ENCODE peak calls at places on chromosomes 3 and 15, in eight cellular contexts. One of them, this sample, is unnamed.

GRCh38 chr3:55746808-55747413 is 259.8 kb upstream of the WNT5A start:
- DNase-seq in pancreas: no peak
- DNase-seq in GM12865: peak
- DNase-seq in cardiac fibroblast: peak
- DNase-seq in mammary epithelial cell: no peak
- DNase-seq in testis: no peak
- DNase-seq in mucosa of descending colon: no peak
- DNase-seq in colonic mucosa: no peak
- DNase-seq in this sample: peak

GRCh38 chr3:62496509-62496908 is 123.2 kb upstream of the FEZF2 start:
- DNase-seq in pancreas: no peak
- DNase-seq in mucosa of descending colon: no peak
- DNase-seq in GM12865: no peak
- DNase-seq in cardiac fibroblast: no peak
- DNase-seq in mammary epithelial cell: no peak
- DNase-seq in colonic mucosa: no peak
- DNase-seq in testis: no peak
- DNase-seq in this sample: no peak

GRCh38 chr15:58077427-58077826 is 11.9 kb upstream of the ALDH1A2 start:
- DNase-seq in GM12865: peak
- DNase-seq in pancreas: no peak
- DNase-seq in cardiac fibroblast: peak
- DNase-seq in testis: no peak
- DNase-seq in colonic mucosa: no peak
- DNase-seq in mammary epithelial cell: peak
- DNase-seq in mucosa of descending colon: peak
- DNase-seq in this sample: peak

GRCh38 chr3:21621396-21621695 is 129.7 kb downstream of the ZNF385D start:
- DNase-seq in cardiac fibroblast: peak
- DNase-seq in GM12865: no peak
- DNase-seq in mucosa of descending colon: no peak
- DNase-seq in mammary epithelial cell: peak
- DNase-seq in pancreas: no peak
- DNase-seq in colonic mucosa: no peak
- DNase-seq in testis: no peak
- DNase-seq in this sample: peak

GRCh38 chr15:73658645-73659044 is 25.5 kb upstream of the NPTN start:
- DNase-seq in mammary epithelial cell: no peak
- DNase-seq in colonic mucosa: no peak
- DNase-seq in testis: no peak
- DNase-seq in mucosa of descending colon: no peak
- DNase-seq in GM12865: no peak
- DNase-seq in pancreas: no peak
- DNase-seq in cardiac fibroblast: no peak
- DNase-seq in this sample: no peak

GRCh38 chr15:96334017-96334704 is 3.7 kb downstream of the NR2F2 start:
- DNase-seq in mammary epithelial cell: no peak
- DNase-seq in testis: no peak
- DNase-seq in mucosa of descending colon: no peak
- DNase-seq in GM12865: no peak
- DNase-seq in colonic mucosa: peak
- DNase-seq in pancreas: peak
- DNase-seq in cardiac fibroblast: peak
- DNase-seq in this sample: peak

GRCh38 chr3:32686713-32687112 is 1.7 kb downstream of the CNOT10 start:
- DNase-seq in colonic mucosa: no peak
- DNase-seq in mammary epithelial cell: peak
- DNase-seq in testis: no peak
- DNase-seq in pancreas: no peak
- DNase-seq in GM12865: no peak
- DNase-seq in cardiac fibroblast: no peak
- DNase-seq in mucosa of descending colon: no peak
- DNase-seq in this sample: no peak

GRCh38 chr3:66372681-66373350 is 128.0 kb downstream of the LRIG1 start:
- DNase-seq in cardiac fibroblast: peak
- DNase-seq in mucosa of descending colon: peak
- DNase-seq in pancreas: peak
- DNase-seq in colonic mucosa: peak
- DNase-seq in testis: no peak
- DNase-seq in mammary epithelial cell: no peak
- DNase-seq in GM12865: no peak
- DNase-seq in this sample: peak

GRCh38 chr3:129796146-129796545 is 97.4 kb downstream of the TMCC1 start:
- DNase-seq in pancreas: no peak
- DNase-seq in testis: no peak
- DNase-seq in cardiac fibroblast: no peak
- DNase-seq in GM12865: no peak
- DNase-seq in colonic mucosa: no peak
- DNase-seq in mammary epithelial cell: no peak
- DNase-seq in mucosa of descending colon: no peak
- DNase-seq in this sample: no peak

GRCh38 chr3:194971965-194972364 is 286.3 kb downstream of the FAM43A start:
- DNase-seq in cardiac fibroblast: no peak
- DNase-seq in mucosa of descending colon: no peak
- DNase-seq in mammary epithelial cell: no peak
- DNase-seq in colonic mucosa: no peak
- DNase-seq in GM12865: no peak
- DNase-seq in pancreas: no peak
- DNase-seq in testis: no peak
- DNase-seq in this sample: no peak

GRCh38 chr3:139427283-139428060 is 38.0 kb upstream of the COPB2 start:
- DNase-seq in mammary epithelial cell: peak
- DNase-seq in pancreas: no peak
- DNase-seq in testis: no peak
- DNase-seq in GM12865: peak
- DNase-seq in mucosa of descending colon: peak
- DNase-seq in cardiac fibroblast: peak
- DNase-seq in colonic mucosa: no peak
- DNase-seq in this sample: peak

GRCh38 chr15:95520922-95521321 is 809.6 kb upstream of the NR2F2 start:
- DNase-seq in pancreas: no peak
- DNase-seq in testis: no peak
- DNase-seq in mucosa of descending colon: no peak
- DNase-seq in cardiac fibroblast: no peak
- DNase-seq in colonic mucosa: no peak
- DNase-seq in GM12865: no peak
- DNase-seq in mammary epithelial cell: no peak
- DNase-seq in this sample: no peak

GRCh38 chr15:49843725-49844124 is 222.9 kb downstream of the DTWD1 start:
- DNase-seq in pancreas: no peak
- DNase-seq in mucosa of descending colon: no peak
- DNase-seq in cardiac fibroblast: peak
- DNase-seq in colonic mucosa: peak
- DNase-seq in GM12865: no peak
- DNase-seq in mammary epithelial cell: no peak
- DNase-seq in testis: no peak
- DNase-seq in this sample: no peak

GRCh38 chr3:55675478-55675877 is 188.4 kb upstream of the WNT5A start:
- DNase-seq in testis: no peak
- DNase-seq in mucosa of descending colon: no peak
- DNase-seq in cardiac fibroblast: no peak
- DNase-seq in mammary epithelial cell: no peak
- DNase-seq in pancreas: no peak
- DNase-seq in colonic mucosa: no peak
- DNase-seq in GM12865: peak
- DNase-seq in this sample: no peak

GRCh38 chr3:43178891-43179366 is 73.0 kb upstream of the POMGNT2 start:
- DNase-seq in colonic mucosa: peak
- DNase-seq in cardiac fibroblast: peak
- DNase-seq in pancreas: no peak
- DNase-seq in GM12865: no peak
- DNase-seq in mammary epithelial cell: peak
- DNase-seq in testis: no peak
- DNase-seq in mucosa of descending colon: peak
- DNase-seq in this sample: peak

GRCh38 chr3:126781889-126782491 is 78.0 kb downstream of the CHCHD6 start:
- DNase-seq in pancreas: no peak
- DNase-seq in mammary epithelial cell: peak
- DNase-seq in GM12865: no peak
- DNase-seq in mucosa of descending colon: no peak
- DNase-seq in testis: no peak
- DNase-seq in cardiac fibroblast: peak
- DNase-seq in colonic mucosa: no peak
- DNase-seq in this sample: peak

GRCh38 chr3:138186216-138186615 is 885 bp upstream of the ARMC8 start:
- DNase-seq in mammary epithelial cell: peak
- DNase-seq in testis: no peak
- DNase-seq in GM12865: no peak
- DNase-seq in cardiac fibroblast: peak
- DNase-seq in colonic mucosa: no peak
- DNase-seq in mucosa of descending colon: no peak
- DNase-seq in pancreas: no peak
- DNase-seq in this sample: no peak

GRCh38 chr15:22956257-22956979 is 23.8 kb downstream of the CYFIP1 start:
- DNase-seq in GM12865: no peak
- DNase-seq in testis: no peak
- DNase-seq in mucosa of descending colon: no peak
- DNase-seq in pancreas: no peak
- DNase-seq in colonic mucosa: no peak
- DNase-seq in mammary epithelial cell: no peak
- DNase-seq in cardiac fibroblast: peak
- DNase-seq in this sample: peak

GRCh38 chr15:85010114-85010471 is 28.4 kb downstream of the PDE8A start:
- DNase-seq in cardiac fibroblast: no peak
- DNase-seq in GM12865: no peak
- DNase-seq in colonic mucosa: no peak
- DNase-seq in pancreas: no peak
- DNase-seq in mammary epithelial cell: no peak
- DNase-seq in mucosa of descending colon: no peak
- DNase-seq in testis: no peak
- DNase-seq in this sample: no peak

GRCh38 chr3:171711461-171711860 is 98.8 kb downstream of the PLD1 start:
- DNase-seq in pancreas: no peak
- DNase-seq in colonic mucosa: no peak
- DNase-seq in testis: no peak
- DNase-seq in mammary epithelial cell: no peak
- DNase-seq in cardiac fibroblast: no peak
- DNase-seq in mucosa of descending colon: no peak
- DNase-seq in GM12865: no peak
- DNase-seq in this sample: peak

GRCh38 chr3:105448338-105448982 is 81.8 kb downstream of the ALCAM start:
- DNase-seq in cardiac fibroblast: no peak
- DNase-seq in mucosa of descending colon: no peak
- DNase-seq in GM12865: no peak
- DNase-seq in pancreas: no peak
- DNase-seq in testis: no peak
- DNase-seq in mammary epithelial cell: no peak
- DNase-seq in colonic mucosa: no peak
- DNase-seq in this sample: no peak

GRCh38 chr3:851098-851790 is 241.6 kb upstream of the CNTN6 start:
- DNase-seq in mucosa of descending colon: no peak
- DNase-seq in testis: no peak
- DNase-seq in GM12865: peak
- DNase-seq in pancreas: no peak
- DNase-seq in cardiac fibroblast: peak
- DNase-seq in mammary epithelial cell: peak
- DNase-seq in colonic mucosa: no peak
- DNase-seq in this sample: no peak

DNA sequence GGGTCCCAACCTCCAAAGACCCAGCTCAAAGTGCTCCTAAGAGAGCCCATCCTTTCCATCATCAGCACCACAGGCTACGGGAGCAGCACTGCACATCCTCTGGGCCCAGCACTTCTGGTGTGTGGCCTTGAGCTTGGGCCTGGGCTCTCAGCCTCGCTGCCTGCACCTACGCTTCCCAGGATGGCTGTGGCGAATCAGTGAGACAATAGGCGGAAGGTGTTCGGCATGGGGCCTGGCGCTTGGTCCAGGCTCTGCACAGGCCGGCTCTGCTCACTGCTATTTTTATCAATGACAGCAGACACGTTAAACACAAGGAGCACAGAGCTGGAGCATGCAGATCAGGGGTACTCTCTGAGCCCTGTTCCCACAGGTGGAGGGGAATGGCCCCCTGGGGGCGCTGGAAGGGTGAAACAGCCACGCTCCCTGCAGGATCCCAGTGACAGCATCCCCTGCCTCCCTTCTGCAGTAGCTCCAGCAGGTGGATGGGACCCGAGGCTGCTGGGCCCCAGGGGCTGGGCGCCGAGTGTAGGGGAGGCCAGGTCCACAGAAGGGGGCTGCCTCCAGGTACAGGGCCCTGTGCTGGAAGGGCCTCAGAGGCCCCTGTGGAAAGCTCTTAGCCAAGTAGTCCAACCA is 90.0 kb upstream of the RPL32 start:
- DNase-seq in GM12865: no peak
- DNase-seq in colonic mucosa: no peak
- DNase-seq in testis: no peak
- DNase-seq in cardiac fibroblast: no peak
- DNase-seq in pancreas: no peak
- DNase-seq in mammary epithelial cell: no peak
- DNase-seq in mucosa of descending colon: no peak
- DNase-seq in this sample: no peak
- TF ChIP-seq CTCF in GM12865: no peak
- TF ChIP-seq CTCF in colonic mucosa: no peak
- TF ChIP-seq CTCF in testis: no peak
- TF ChIP-seq CTCF in cardiac fibroblast: no peak
- TF ChIP-seq CTCF in pancreas: no peak
- TF ChIP-seq CTCF in mammary epithelial cell: no peak
- TF ChIP-seq CTCF in mucosa of descending colon: no peak
- TF ChIP-seq CTCF in this sample: no peak

GRCh38 chr3:48467473-48468267 is 21.1 kb downstream of the ATRIP start:
- DNase-seq in cardiac fibroblast: no peak
- DNase-seq in colonic mucosa: no peak
- DNase-seq in mammary epithelial cell: no peak
- DNase-seq in mucosa of descending colon: no peak
- DNase-seq in testis: no peak
- DNase-seq in pancreas: no peak
- DNase-seq in GM12865: no peak
- DNase-seq in this sample: no peak
- H3K4me3 ChIP-seq in cardiac fibroblast: no peak
- H3K4me3 ChIP-seq in colonic mucosa: peak
- H3K4me3 ChIP-seq in mammary epithelial cell: no peak
- H3K4me3 ChIP-seq in mucosa of descending colon: no peak
- H3K4me3 ChIP-seq in testis: no peak
- H3K4me3 ChIP-seq in pancreas: no peak
- H3K4me3 ChIP-seq in GM12865: peak
- H3K4me3 ChIP-seq in this sample: no peak

GRCh38 chr15:69673236-69673881 is 220.7 kb downstream of the RPLP1 start:
- DNase-seq in cardiac fibroblast: no peak
- DNase-seq in mucosa of descending colon: no peak
- DNase-seq in pancreas: no peak
- DNase-seq in GM12865: no peak
- DNase-seq in testis: no peak
- DNase-seq in colonic mucosa: no peak
- DNase-seq in mammary epithelial cell: no peak
- DNase-seq in this sample: no peak
- TF ChIP-seq CTCF in cardiac fibroblast: no peak
- TF ChIP-seq CTCF in mucosa of descending colon: no peak
- TF ChIP-seq CTCF in pancreas: no peak
- TF ChIP-seq CTCF in GM12865: no peak
- TF ChIP-seq CTCF in testis: no peak
- TF ChIP-seq CTCF in colonic mucosa: no peak
- TF ChIP-seq CTCF in mammary epithelial cell: no peak
- TF ChIP-seq CTCF in this sample: no peak

DNA sequence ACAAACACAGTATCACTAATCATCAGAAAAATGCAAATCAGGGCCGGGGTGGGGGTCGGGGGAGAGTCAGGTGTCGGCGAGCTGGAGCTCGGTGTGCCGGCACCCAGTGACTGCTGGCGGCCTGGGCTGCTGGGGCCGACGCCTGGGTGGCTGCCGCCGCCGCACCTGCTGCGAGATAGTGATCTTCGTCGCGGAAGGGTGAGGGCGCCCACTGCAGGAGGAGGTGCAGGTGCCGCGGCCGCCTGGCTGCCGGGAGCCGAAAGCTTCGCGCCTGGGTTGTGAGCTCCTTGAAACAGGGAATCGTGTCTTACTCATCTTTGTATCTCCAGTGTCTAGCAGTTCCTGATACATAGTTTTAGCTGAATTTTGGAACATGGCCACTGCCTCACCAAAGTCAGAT is 64.0 kb upstream of the CPOX start:
- DNase-seq in testis: no peak
- DNase-seq in colonic mucosa: peak
- DNase-seq in pancreas: peak
- DNase-seq in GM12865: peak
- DNase-seq in mucosa of descending colon: peak
- DNase-seq in mammary epithelial cell: peak
- DNase-seq in cardiac fibroblast: peak
- DNase-seq in this sample: no peak
- H3K4me3 ChIP-seq in testis: no peak
- H3K4me3 ChIP-seq in colonic mucosa: no peak
- H3K4me3 ChIP-seq in pancreas: no peak
- H3K4me3 ChIP-seq in GM12865: no peak
- H3K4me3 ChIP-seq in mucosa of descending colon: no peak
- H3K4me3 ChIP-seq in mammary epithelial cell: no peak
- H3K4me3 ChIP-seq in cardiac fibroblast: no peak
- H3K4me3 ChIP-seq in this sample: no peak